ENCODE peak calls at places on chromosomes 2 and 18, in four cellular contexts. V is esophagus squamous epithelium, J is fibroblast of villous mesenchyme, I is neural crest cell. T is an unnamed sample.

GRCh38 chr2:47174731-47175361 is 19.7 kb upstream of the STPG4 start:
- DNase-seq in V (no peak), J (peak; percentile 63), I (no peak), T (no peak)

GRCh38 chr2:196170681-196171247 is 614 bp downstream of the STK17B start:
- DNase-seq in V (no peak), I (no peak), J (peak; percentile 71), T (no peak)

GRCh38 chr18:10029711-10030110 is 115.9 kb downstream of the VAPA start:
- DNase-seq in I (no peak), J (no peak), V (no peak), T (no peak)

GRCh38 chr2:213119061-213119809 is 32.2 kb downstream of the IKZF2 start:
- DNase-seq in J (peak; percentile 57), V (no peak), I (no peak), T (peak; percentile 55)

GRCh38 chr18:35983818-35984217 is 11.3 kb downstream of the RMP24 start:
- DNase-seq in I (no peak), V (no peak), J (no peak), T (no peak)

GRCh38 chr18:21330122-21330701 is 88.2 kb downstream of the GREB1L start:
- DNase-seq in I (no peak), V (no peak), J (peak; percentile 66), T (no peak)

GRCh38 chr18:78757014-78757413 is 222.6 kb upstream of the SALL3 start:
- DNase-seq in J (no peak), I (no peak), V (no peak), T (no peak)

GRCh38 chr18:36402765-36403396 is 105.4 kb downstream of the FHOD3 start:
- DNase-seq in V (no peak), I (no peak), J (no peak), T (no peak)

GRCh38 chr18:40375811-40376210 is 1579.2 kb upstream of the PIK3C3 start:
- DNase-seq in I (no peak), J (no peak), V (no peak), T (no peak)

GRCh38 chr2:95323347-95324155 is 26.4 kb downstream of the KCNIP3 start:
- DNase-seq in I (no peak), V (no peak), J (no peak), T (no peak)

GRCh38 chr2:237711458-237712150 is 84.2 kb downstream of the LRRFIP1 start:
- DNase-seq in J (no peak), V (no peak), I (no peak), T (no peak)

GRCh38 chr2:177797808-177798207 is 274.8 kb downstream of the PDE11A start:
- DNase-seq in J (no peak), V (no peak), I (peak; percentile 12), T (no peak)

GRCh38 chr2:177796644-177797415 is 275.7 kb downstream of the PDE11A start:
- DNase-seq in V (no peak), I (no peak), J (no peak), T (no peak)

GRCh38 chr2:177796011-177796410 is 276.6 kb downstream of the PDE11A start:
- DNase-seq in V (no peak), J (no peak), I (no peak), T (no peak)

GRCh38 chr2:177799531-177799930 is 273.0 kb downstream of the PDE11A start:
- DNase-seq in V (no peak), I (peak; percentile 18), J (peak; percentile 24), T (no peak)
- TF ChIP-seq CTCF in V (no peak), I (peak; percentile 63), J (peak; percentile 65), T (peak; percentile 32)

DNA sequence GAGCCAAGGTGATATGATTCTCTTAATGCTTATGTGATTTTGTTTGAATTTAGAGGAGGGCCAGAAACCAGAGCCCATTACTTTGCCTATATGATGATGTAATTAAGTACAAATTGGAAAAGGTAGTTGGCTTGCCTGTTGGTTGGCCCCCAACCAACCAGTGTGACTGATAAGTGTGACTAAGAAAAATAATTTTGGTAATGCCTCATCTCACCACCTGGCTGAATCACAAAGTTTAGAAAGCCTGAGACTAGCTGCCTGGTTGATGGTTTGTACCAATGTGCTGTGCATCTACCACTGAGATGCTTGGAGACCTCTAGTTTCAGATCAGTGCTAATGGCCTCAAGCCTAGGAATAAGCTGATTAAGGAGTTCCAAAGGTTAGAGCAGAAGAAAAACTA is 338.7 kb downstream of the CDH2 start:
- DNase-seq in I (no peak), J (no peak), V (no peak), T (no peak)
- TF ChIP-seq CTCF in I (no peak), J (no peak), V (no peak), T (no peak)

GRCh38 chr2:106142683-106143082 is 51.4 kb downstream of the UXS1 start:
- DNase-seq in V (no peak), J (no peak), I (no peak), T (no peak)

GRCh38 chr2:106143495-106144215 is 50.4 kb downstream of the UXS1 start:
- DNase-seq in I (no peak), V (no peak), J (no peak), T (no peak)

GRCh38 chr2:106147665-106148064 is 46.4 kb downstream of the UXS1 start:
- DNase-seq in V (no peak), J (no peak), I (no peak), T (no peak)

GRCh38 chr2:106144621-106145331 is 49.3 kb downstream of the UXS1 start:
- DNase-seq in J (no peak), V (no peak), I (no peak), T (no peak)

DNA sequence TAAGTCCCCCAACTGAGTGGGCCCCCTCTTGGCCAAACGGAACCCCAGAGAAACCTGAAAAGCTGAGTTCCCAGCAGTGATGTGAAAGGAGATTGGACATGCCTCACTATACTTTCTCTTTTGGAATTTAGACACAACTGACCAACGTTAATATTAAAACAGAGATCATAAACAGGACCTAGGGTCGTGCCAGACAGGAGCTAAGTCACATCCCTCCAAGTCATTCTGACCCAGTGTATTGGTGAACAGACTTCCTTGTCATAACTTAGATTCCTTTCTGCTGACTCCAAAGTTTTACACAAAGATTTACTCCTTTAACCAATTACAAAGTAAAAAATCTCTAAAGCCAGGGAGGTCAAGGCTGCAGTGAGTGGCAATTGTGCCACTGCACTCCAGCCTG is 46.9 kb downstream of the UXS1 start:
- DNase-seq in J (peak; percentile 44), I (no peak), V (no peak), T (no peak)
- TF ChIP-seq CTCF in J (no peak), I (no peak), V (no peak), T (no peak)

GRCh38 chr18:64972545-64972944 is 778.3 kb upstream of the CDH7 start:
- DNase-seq in J (no peak), V (no peak), I (no peak), T (no peak)

DNA sequence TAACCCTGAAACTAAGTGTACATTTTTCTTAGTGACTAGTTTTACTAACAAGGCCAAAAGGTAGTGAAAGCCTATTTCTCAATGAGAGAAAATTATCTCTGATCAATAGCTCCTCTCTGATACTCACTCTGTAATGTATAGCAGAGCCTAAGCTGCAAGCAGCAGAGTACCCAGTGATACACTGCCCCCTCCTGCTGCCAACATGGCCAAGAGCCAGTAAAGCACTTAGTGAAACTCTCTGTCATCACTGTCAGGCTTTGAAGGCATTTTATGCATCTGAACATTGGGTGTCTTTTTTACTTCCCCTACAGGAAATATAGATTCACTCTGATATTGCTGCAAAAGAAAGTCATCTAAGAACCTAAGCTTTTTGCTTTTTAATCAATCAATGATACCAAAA is 784.1 kb upstream of the CDH7 start:
- DNase-seq in I (no peak), V (no peak), J (no peak), T (no peak)
- TF ChIP-seq CTCF in I (no peak), V (no peak), J (no peak), T (no peak)

T was measured in GM12864.